ENCODE peak calls at places on chromosomes 4 and X, in five cellular contexts. M is activated naive CD4-positive, alpha-beta T cell; U is glutamatergic neuron; L is H1; G is right cardiac atrium. R is an unnamed sample.

GRCh38 chr4:24394041-24394440 is 190.3 kb downstream of the DHX15 start:
- DNase-seq in U (no peak), M (no peak), L (no peak), G (no peak), R (no peak)

GRCh38 chrX:4706961-4707360 is 993.5 kb upstream of the PRKX start:
- DNase-seq in M (no peak), U (no peak), G (no peak), L (no peak), R (no peak)

GRCh38 chr4:41709844-41710481 is 38.6 kb downstream of the PHOX2B start:
- DNase-seq in M (no peak), L (no peak), U (no peak), G (no peak), R (no peak)

GRCh38 chr4:169906104-169906503 is 120.1 kb downstream of the MFAP3L start:
- DNase-seq in U (no peak), L (no peak), G (no peak), M (no peak), R (no peak)

GRCh38 chr4:17163156-17163555 is 264.7 kb upstream of the LDB2 start:
- DNase-seq in M (no peak), G (no peak), L (no peak), U (no peak), R (no peak)

GRCh38 chr4:176044589-176044951 is 21.1 kb upstream of the WDR17 start:
- DNase-seq in U (no peak), L (no peak), M (no peak), G (peak), R (no peak)

GRCh38 chr4:153522800-153523089 is 56.6 kb downstream of the TMEM131L start:
- DNase-seq in L (no peak), G (no peak), U (no peak), M (no peak), R (no peak)

GRCh38 chr4:142369141-142369540 is 477.0 kb downstream of the INPP4B start:
- DNase-seq in M (no peak), G (no peak), L (no peak), U (no peak), R (no peak)

GRCh38 chr4:74364649-74365491 is at the start of gene EREG:
- DNase-seq in U (peak), M (no peak), G (peak), L (peak), R (peak)

GRCh38 chr4:16090306-16090705 is 6.5 kb upstream of the PROM1 start:
- DNase-seq in G (no peak), L (no peak), M (no peak), U (no peak), R (no peak)

GRCh38 chr4:152900395-152900794 is 35.7 kb upstream of the FHDC1 start:
- DNase-seq in G (no peak), U (no peak), M (no peak), L (no peak), R (no peak)

GRCh38 chrX:110003167-110004156 is 548 bp downstream of the TMEM164 start:
- DNase-seq in G (peak), M (no peak), L (no peak), U (peak), R (peak)

GRCh38 chrX:30748337-30748960 is 95.2 kb downstream of the GK start:
- DNase-seq in M (no peak), U (no peak), G (no peak), L (no peak), R (no peak)

GRCh38 chr4:70994069-70994366 is 569 bp downstream of the DCK start:
- DNase-seq in M (no peak), L (no peak), G (no peak), U (no peak), R (peak)

GRCh38 chr4:42330291-42330690 is 67.0 kb upstream of the SHISA3 start:
- DNase-seq in M (no peak), G (no peak), L (no peak), U (no peak), R (no peak)

GRCh38 chrX:78693547-78693946 is 34.4 kb upstream of the RTL3 start:
- DNase-seq in U (no peak), M (no peak), G (no peak), L (no peak), R (no peak)

GRCh38 chr4:88866862-88867550 is 169.4 kb upstream of the NAP1L5 start:
- DNase-seq in G (no peak), M (no peak), L (no peak), U (no peak), R (no peak)